ENCODE peak calls at places on chromosomes 1 and 21, in four cellular contexts. G, V, R and L are unnamed samples.

GRCh38 chr1:219039018-219039740 is 134.5 kb upstream of the LYPLAL1 start:
- DNase-seq in G (no peak), R (no peak), V (no peak), L (no peak)

GRCh38 chr1:216314369-216315095 is 108.7 kb downstream of the USH2A start:
- DNase-seq in R (no peak), G (no peak), V (no peak), L (no peak)

GRCh38 chr21:38491536-38491935 is 6.7 kb downstream of the ERG start:
- DNase-seq in G (no peak), R (no peak), V (no peak), L (no peak)

GRCh38 chr1:110214454-110215404 is 4.6 kb downstream of the KCNC4 start:
- DNase-seq in R (no peak), V (no peak), G (no peak), L (no peak)

GRCh38 chr1:62435231-62436038 is 1.4 kb upstream of the USP1 start:
- DNase-seq in V (peak), R (no peak), G (no peak), L (no peak)

GRCh38 chr1:55463814-55464445 is 248.8 kb upstream of the USP24 start:
- DNase-seq in V (no peak), G (no peak), R (no peak), L (no peak)

GRCh38 chr1:91851130-91852010 is 34.6 kb downstream of the TGFBR3 start:
- DNase-seq in R (peak), G (peak), V (peak), L (no peak)

GRCh38 chr1:239179001-239179400 is 207.4 kb upstream of the CHRM3 start:
- DNase-seq in R (no peak), G (no peak), V (no peak), L (no peak)

GRCh38 chr1:51843948-51844347 is 34.6 kb downstream of the NRDC start:
- DNase-seq in R (no peak), G (no peak), V (no peak), L (peak)

GRCh38 chr1:230735447-230735846 is 11.7 kb upstream of the CAPN9 start:
- DNase-seq in R (no peak), G (no peak), V (peak), L (no peak)

GRCh38 chr1:109425902-109426277 is 358 bp downstream of the PSMA5 start:
- DNase-seq in G (peak), V (peak), R (peak), L (peak)

GRCh38 chr21:27086630-27087029 is 119.7 kb upstream of the ADAMTS5 start:
- DNase-seq in G (no peak), R (no peak), V (no peak), L (no peak)

GRCh38 chr1:232635778-232636356 is 5.9 kb upstream of the SIPA1L2 start:
- DNase-seq in V (no peak), G (peak), R (peak), L (peak)

GRCh38 chr1:45038240-45038639 is 26.2 kb downstream of the UROD start:
- DNase-seq in V (no peak), G (no peak), R (no peak), L (no peak)

GRCh38 chr1:63074321-63074720 is 248.0 kb upstream of the FOXD3 start:
- DNase-seq in G (no peak), R (no peak), V (no peak), L (no peak)

GRCh38 chr1:170929412-170929834 is 5.9 kb upstream of the MROH9 start:
- DNase-seq in V (no peak), G (no peak), R (no peak), L (no peak)

GRCh38 chr1:230370109-230370508 is 56.0 kb downstream of the PGBD5 start:
- DNase-seq in R (no peak), G (no peak), V (no peak), L (no peak)

GRCh38 chr1:38831753-38832734 is 27.5 kb downstream of the RRAGC start:
- DNase-seq in G (no peak), R (no peak), V (no peak), L (no peak)

GRCh38 chr1:165903672-165904071 is 76.3 kb downstream of the UCK2 start:
- DNase-seq in G (no peak), R (no peak), V (peak), L (no peak)

GRCh38 chr1:96979287-96979686 is 257.7 kb downstream of the PTBP2 start:
- DNase-seq in V (no peak), R (no peak), G (no peak), L (no peak)

GRCh38 chr1:28302247-28302646 is 26.6 kb upstream of the MED18 start:
- DNase-seq in R (no peak), V (no peak), G (no peak), L (no peak)

GRCh38 chr1:35561972-35562680 is 4.5 kb downstream of the NCDN start:
- DNase-seq in G (no peak), R (no peak), V (no peak), L (no peak)

GRCh38 chr1:22773981-22774471 is 63.4 kb downstream of the EPHB2 start:
- DNase-seq in G (no peak), R (no peak), V (peak), L (no peak)

GRCh38 chr21:45865106-45865835 is 116.3 kb upstream of the COL6A1 start:
- DNase-seq in V (no peak), R (no peak), G (peak), L (no peak)

GRCh38 chr1:157006676-157007075 is 38.9 kb downstream of the ARHGEF11 start:
- DNase-seq in R (no peak), G (no peak), V (no peak), L (no peak)

GRCh38 chr1:64654519-64655341 is 90.1 kb upstream of the RAVER2 start:
- DNase-seq in V (no peak), G (no peak), R (no peak), L (no peak)

GRCh38 chr21:37983336-37984095 is 67.3 kb upstream of the KCNJ6 start:
- DNase-seq in G (no peak), R (peak), V (no peak), L (no peak)

GRCh38 chr1:205933672-205934618 is 9.3 kb downstream of the SLC26A9 start:
- DNase-seq in G (peak), R (peak), V (no peak), L (no peak)

GRCh38 chr1:170586942-170587593 is 55.1 kb downstream of the GORAB start:
- DNase-seq in V (no peak), G (no peak), R (no peak), L (no peak)

GRCh38 chr1:9068971-9069323 is 488 bp downstream of the SLC2A5 start:
- DNase-seq in V (no peak), G (no peak), R (no peak), L (no peak)

GRCh38 chr1:9070421-9071015 is 1.1 kb upstream of the SLC2A5 start:
- DNase-seq in G (no peak), V (no peak), R (no peak), L (no peak)

GRCh38 chr1:9071554-9072235 is 2.3 kb upstream of the SLC2A5 start:
- DNase-seq in G (no peak), R (no peak), V (no peak), L (no peak)

GRCh38 chr1:9066945-9067807 is 2.3 kb downstream of the SLC2A5 start:
- DNase-seq in G (no peak), V (peak), R (no peak), L (no peak)

DNA sequence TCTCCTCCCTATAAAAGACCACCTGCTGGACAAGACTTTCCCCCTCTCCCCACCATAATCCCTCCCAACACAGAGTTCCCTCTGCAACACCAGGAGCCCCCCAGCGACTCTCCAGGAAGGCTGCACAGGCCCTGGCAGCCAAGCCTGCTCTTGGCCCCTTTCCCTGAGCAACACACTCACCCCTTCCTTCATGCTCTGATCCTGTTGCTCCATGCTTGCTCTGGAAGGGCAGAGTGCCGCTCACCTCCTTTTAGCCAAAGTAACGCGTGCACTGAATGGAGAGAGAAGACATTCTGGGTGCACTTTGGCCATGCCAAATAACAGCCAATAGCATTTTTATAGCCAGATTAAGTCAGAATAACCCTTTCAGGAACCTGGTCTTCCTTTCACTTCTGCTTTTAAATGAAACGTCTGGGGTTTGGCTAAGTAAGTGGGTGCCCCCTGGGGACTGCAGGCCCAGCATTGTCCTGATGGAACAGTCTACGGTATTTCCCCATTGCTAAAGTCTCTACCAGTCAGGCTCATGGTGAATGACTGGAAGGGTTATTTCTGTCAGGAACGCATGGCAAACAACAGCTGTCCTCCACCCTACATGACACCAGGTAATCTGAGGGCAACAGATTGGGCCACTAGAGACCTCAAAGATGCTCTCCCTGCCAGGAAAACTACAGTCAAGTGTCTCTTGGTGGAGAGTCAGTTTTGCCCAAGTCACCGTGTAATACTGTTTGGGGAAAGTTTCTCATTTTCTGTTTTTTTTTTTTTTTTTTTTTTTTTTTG is at the start of gene SLC2A5:
- DNase-seq in G (no peak), V (peak), R (no peak), L (peak)
- TF ChIP-seq POLR2A in G (no peak), V (peak), R (no peak), L (peak)

GRCh38 chr1:112954945-112955677 is 885 bp downstream of the SLC16A1 start:
- DNase-seq in G (peak), V (peak), R (peak), L (peak)

GRCh38 chr1:112956503-112957132 is 622 bp upstream of the SLC16A1 start:
- DNase-seq in R (no peak), G (no peak), V (no peak), L (no peak)

GRCh38 chr1:112955678-112956502 is at the start of gene SLC16A1:
- DNase-seq in V (peak), R (peak), G (peak), L (peak)

GRCh38 chr1:112960381-112960780 is 4.4 kb upstream of the SLC16A1 start:
- DNase-seq in R (no peak), G (no peak), V (no peak), L (no peak)

DNA sequence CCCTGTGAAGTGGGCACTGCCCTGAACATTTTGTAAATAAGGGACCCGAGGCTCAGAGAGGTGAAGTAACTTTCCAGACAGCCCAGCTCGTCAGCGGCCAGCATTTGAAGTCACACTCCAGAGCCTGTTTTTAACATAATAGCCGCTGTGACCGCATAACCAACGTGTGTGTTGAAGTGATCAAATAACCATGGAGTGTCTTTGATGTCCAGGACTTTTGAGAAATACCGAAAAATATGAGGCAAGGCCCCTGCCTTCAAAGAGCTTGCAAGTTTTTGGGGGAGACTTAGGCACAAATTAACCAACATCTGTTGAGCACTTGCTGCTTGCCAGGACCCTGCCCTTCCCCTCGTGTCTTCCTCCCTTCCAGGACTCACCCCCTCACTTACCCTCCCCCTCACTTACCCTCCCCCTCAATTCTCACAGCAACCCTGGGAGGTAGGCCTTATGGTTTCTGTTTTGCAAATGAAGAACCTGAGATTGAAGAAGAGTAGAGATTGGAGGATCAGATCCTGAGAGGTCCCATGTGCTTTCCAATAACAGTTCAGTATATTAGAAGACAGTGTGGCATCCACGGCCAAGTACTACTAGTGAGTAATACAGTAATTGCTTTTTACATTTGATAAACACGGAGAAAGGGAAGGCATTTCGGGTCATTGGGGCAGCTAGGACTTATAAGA is 1.3 kb upstream of the SLC16A1 start:
- DNase-seq in R (peak), V (peak), G (peak), L (peak)
- TF ChIP-seq POLR2A in R (no peak), V (no peak), G (no peak), L (peak)

DNA sequence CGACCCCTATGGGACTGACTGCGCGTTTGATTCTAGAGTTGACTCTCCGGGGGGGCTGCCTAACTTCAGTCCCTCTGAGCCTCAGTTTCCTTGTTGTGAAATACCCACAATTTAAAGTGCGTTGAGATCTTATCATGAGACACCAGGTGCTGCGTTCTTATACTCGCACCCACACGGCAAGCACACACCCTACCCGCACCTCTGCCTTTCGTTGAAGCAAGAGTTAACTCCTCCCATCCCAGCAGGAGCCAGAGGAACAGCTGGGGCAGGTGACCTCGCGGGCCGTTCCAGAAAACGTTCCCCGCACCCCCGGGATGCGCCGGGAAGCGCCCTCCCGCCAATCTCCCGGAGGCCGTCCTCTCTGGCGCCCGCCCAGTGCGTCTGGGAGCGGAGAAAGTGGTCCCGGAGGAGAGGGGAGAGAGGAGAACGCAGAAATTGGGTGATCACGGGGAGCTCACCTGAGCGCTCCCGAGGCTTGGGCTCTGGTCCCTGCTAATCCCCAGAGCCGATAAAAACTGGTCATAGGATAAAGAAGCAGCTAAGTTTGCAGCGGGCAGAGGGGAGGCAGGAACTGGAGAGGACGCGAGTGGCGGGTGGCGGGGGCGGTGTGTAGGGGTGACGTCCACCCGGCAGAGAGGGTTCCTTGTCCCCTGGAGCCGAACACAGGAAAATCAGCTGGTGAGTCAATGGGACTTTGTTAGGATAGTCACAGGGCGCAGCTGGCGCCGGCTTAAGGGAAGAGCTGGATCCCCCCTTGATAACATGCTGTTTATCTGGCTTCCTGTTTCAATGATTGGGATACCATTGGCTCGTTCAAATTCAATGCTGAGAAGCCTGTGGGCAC is 856 bp downstream of the NAV1 start:
- DNase-seq in R (no peak), G (peak), V (peak), L (no peak)
- TF ChIP-seq POLR2A in R (no peak), G (no peak), V (peak), L (no peak)

DNA sequence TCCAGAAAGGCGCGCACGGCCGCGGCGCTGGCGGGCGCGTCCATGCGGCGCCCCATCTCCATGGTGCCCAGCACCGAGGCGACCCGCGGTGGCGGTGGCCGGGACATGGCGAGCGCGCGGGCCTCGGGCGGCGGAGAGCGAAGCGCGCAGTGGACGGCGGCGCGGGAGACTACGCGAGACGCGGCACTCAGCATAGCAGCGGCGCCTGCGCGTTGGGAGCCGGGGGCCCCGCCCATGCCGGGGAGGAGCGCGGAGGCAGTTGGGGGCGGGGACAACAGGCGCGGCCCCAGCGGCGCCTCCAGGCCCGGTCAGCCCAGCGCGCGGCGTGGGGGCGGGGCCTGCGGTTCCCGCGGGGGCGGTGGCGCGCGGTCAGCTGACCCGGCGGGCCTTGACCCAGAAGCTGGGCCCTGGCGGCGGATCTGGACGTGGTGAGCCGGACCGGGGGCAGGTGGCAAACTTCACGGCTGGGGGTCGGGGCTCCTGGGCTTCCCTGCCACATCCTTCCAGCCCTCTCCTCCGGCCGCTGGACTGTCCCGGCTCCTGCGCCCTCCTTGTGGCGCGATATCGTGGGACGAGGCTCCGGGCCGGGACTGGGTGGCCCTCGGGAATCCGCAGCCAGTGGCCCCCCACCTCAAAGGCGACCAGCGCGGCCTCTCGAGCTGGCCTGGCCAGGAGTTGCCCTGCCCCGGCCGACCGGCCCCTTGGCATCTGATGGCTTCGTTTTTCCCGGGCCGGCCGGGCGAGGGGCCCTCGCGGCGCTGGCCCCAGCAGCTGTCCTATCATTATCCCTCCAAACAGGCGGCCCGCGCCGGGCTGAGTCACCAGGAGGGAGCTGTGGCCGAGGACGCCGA is at the start of the genes AKR7A2 and SLC66A1:
- DNase-seq in G (peak), V (peak), R (peak), L (peak)
- TF ChIP-seq POLR2A in G (peak), V (peak), R (peak), L (peak)

DNA sequence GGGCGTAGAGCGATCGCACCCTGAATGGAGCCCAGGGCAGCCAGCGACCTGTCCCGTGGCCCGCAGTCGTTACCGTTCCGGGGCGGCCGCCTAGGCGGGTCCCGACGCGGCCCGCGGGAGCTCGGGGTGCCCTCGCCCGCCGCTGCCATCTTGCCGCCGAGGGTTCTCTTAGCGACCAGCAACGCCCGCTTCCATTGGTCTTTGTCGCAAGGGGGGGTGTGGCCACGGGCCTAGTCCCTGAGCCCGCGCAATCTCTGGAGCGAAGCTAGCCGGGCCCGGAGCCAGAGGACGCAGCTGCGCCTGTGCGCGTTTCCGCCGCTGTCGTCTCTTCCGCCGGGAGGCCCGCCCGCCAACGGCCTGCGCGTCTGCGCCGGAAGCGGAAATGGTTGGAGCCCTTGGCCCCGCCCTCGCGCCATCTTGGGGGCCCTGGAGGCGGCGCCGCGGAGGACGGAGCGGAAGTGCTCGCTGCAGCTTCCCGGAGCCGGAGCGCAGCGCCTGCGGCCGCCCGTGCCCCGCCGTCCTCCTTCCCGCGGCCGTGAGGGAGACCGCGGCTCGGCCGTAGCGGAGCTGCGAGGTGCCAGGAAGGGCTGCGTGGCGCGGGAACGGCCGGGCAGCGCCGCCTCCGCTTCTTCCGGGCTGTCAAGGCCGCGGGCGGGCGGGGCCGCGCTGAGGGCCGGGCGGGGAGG is at the start of the genes MORN1 and RER1:
- DNase-seq in R (peak), V (peak), G (peak), L (peak)
- TF ChIP-seq POLR2A in R (peak), V (peak), G (peak), L (peak)

DNA sequence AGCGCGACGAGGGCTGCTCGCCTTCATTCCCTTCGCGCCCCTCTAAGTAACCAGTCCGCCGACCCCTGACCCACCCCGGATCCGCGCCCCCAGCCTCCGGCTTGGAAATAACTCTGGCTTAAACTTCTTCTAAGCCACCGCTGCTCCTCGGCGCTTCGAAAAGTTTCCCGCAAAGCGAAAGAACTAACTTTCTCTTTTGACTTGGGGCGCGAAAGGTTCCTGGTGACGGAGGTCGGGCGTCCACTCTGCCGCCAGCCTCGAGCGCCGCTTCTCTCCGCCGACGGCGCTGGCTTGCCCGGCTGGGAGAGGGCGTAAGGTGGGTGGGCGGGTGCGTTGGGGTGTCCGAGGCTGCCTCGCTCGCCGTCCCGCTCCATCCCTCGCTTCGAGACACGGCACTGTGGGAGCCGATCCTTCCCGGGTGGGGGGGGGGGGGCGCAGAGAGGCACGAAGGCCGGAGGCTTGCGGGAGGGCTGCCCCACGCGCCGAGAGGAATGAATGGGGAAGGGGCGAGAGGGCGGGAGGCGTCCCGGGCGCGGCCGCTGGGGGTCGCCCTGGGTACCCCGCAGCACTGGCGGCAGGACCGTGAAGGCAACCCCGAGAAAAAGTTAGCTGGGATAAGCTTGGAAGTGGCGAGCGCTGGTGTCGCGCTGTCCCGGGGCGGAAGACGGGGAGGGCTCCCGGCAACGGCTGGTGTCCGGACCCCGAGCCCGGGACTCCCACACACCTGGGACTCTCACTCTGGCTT is 567 bp downstream of the ATF3 start:
- DNase-seq in R (no peak), V (peak), G (peak), L (peak)
- TF ChIP-seq POLR2A in R (no peak), V (no peak), G (no peak), L (no peak)